ENCODE peak calls at places on chromosome 18, in nine cellular contexts. One of them, this sample, is unnamed.

GRCh38 chr18:12231040-12231882 is 22.9 kb upstream of the CIDEA start:
- DNase-seq in ovary: no peak
- DNase-seq in choroid plexus epithelial cell: no peak
- DNase-seq in OCI-LY7: no peak
- DNase-seq in brain microvascular endothelial cell: no peak
- DNase-seq in bronchial epithelial cell: no peak
- DNase-seq in HL-60: no peak
- DNase-seq in CD8-positive, alpha-beta T cell: no peak
- DNase-seq in NB4: no peak
- DNase-seq in this sample: no peak

GRCh38 chr18:59340312-59340711 is 18.8 kb downstream of the LMAN1 start:
- DNase-seq in bronchial epithelial cell: no peak
- DNase-seq in OCI-LY7: no peak
- DNase-seq in CD8-positive, alpha-beta T cell: no peak
- DNase-seq in choroid plexus epithelial cell: no peak
- DNase-seq in HL-60: no peak
- DNase-seq in NB4: no peak
- DNase-seq in ovary: no peak
- DNase-seq in brain microvascular endothelial cell: no peak
- DNase-seq in this sample: no peak

GRCh38 chr18:67651438-67651837 is 134.9 kb upstream of the DSEL start:
- DNase-seq in bronchial epithelial cell: no peak
- DNase-seq in brain microvascular endothelial cell: no peak
- DNase-seq in CD8-positive, alpha-beta T cell: no peak
- DNase-seq in choroid plexus epithelial cell: no peak
- DNase-seq in OCI-LY7: no peak
- DNase-seq in NB4: no peak
- DNase-seq in HL-60: no peak
- DNase-seq in ovary: no peak
- DNase-seq in this sample: no peak

GRCh38 chr18:5417342-5417741 is 121.8 kb upstream of the ZBTB14 start:
- DNase-seq in bronchial epithelial cell: no peak
- DNase-seq in ovary: no peak
- DNase-seq in NB4: peak; percentile 59
- DNase-seq in OCI-LY7: peak; percentile 14
- DNase-seq in choroid plexus epithelial cell: peak; percentile 68
- DNase-seq in CD8-positive, alpha-beta T cell: no peak
- DNase-seq in HL-60: peak; percentile 32
- DNase-seq in brain microvascular endothelial cell: no peak
- DNase-seq in this sample: no peak

GRCh38 chr18:47246027-47246971 is 5.2 kb downstream of the SKOR2 start:
- DNase-seq in brain microvascular endothelial cell: no peak
- DNase-seq in OCI-LY7: no peak
- DNase-seq in bronchial epithelial cell: no peak
- DNase-seq in CD8-positive, alpha-beta T cell: no peak
- DNase-seq in choroid plexus epithelial cell: no peak
- DNase-seq in HL-60: no peak
- DNase-seq in ovary: no peak
- DNase-seq in NB4: no peak
- DNase-seq in this sample: no peak

GRCh38 chr18:66640431-66640830 is 36.5 kb upstream of the CDH19 start:
- DNase-seq in NB4: peak; percentile 2
- DNase-seq in OCI-LY7: no peak
- DNase-seq in CD8-positive, alpha-beta T cell: no peak
- DNase-seq in brain microvascular endothelial cell: peak; percentile 58
- DNase-seq in bronchial epithelial cell: peak; percentile 58
- DNase-seq in choroid plexus epithelial cell: peak; percentile 27
- DNase-seq in ovary: no peak
- DNase-seq in HL-60: peak; percentile 11
- DNase-seq in this sample: no peak

GRCh38 chr18:6509417-6510198 is 94.9 kb upstream of the L3MBTL4 start:
- DNase-seq in choroid plexus epithelial cell: peak; percentile 48
- DNase-seq in ovary: no peak
- DNase-seq in HL-60: no peak
- DNase-seq in OCI-LY7: no peak
- DNase-seq in bronchial epithelial cell: peak; percentile 22
- DNase-seq in brain microvascular endothelial cell: no peak
- DNase-seq in NB4: no peak
- DNase-seq in CD8-positive, alpha-beta T cell: no peak
- DNase-seq in this sample: peak; percentile 5

GRCh38 chr18:37545461-37545860 is 20.1 kb downstream of the CELF4 start:
- DNase-seq in brain microvascular endothelial cell: no peak
- DNase-seq in CD8-positive, alpha-beta T cell: no peak
- DNase-seq in OCI-LY7: no peak
- DNase-seq in NB4: no peak
- DNase-seq in ovary: no peak
- DNase-seq in HL-60: no peak
- DNase-seq in bronchial epithelial cell: no peak
- DNase-seq in choroid plexus epithelial cell: no peak
- DNase-seq in this sample: no peak

GRCh38 chr18:57927511-57927910 is 116.5 kb upstream of the NEDD4L start:
- DNase-seq in HL-60: no peak
- DNase-seq in choroid plexus epithelial cell: no peak
- DNase-seq in NB4: no peak
- DNase-seq in ovary: no peak
- DNase-seq in OCI-LY7: no peak
- DNase-seq in bronchial epithelial cell: no peak
- DNase-seq in brain microvascular endothelial cell: no peak
- DNase-seq in CD8-positive, alpha-beta T cell: no peak
- DNase-seq in this sample: no peak

GRCh38 chr18:77208969-77209368 is 40.7 kb upstream of the GALR1 start:
- DNase-seq in HL-60: peak; percentile 23
- DNase-seq in bronchial epithelial cell: no peak
- DNase-seq in ovary: no peak
- DNase-seq in choroid plexus epithelial cell: peak; percentile 79
- DNase-seq in brain microvascular endothelial cell: peak; percentile 82
- DNase-seq in CD8-positive, alpha-beta T cell: peak; percentile 22
- DNase-seq in NB4: peak; percentile 76
- DNase-seq in OCI-LY7: peak; percentile 12
- DNase-seq in this sample: peak; percentile 70

GRCh38 chr18:13635046-13635445 is 91.3 kb downstream of the FAM210A start:
- DNase-seq in NB4: no peak
- DNase-seq in ovary: no peak
- DNase-seq in OCI-LY7: no peak
- DNase-seq in brain microvascular endothelial cell: no peak
- DNase-seq in bronchial epithelial cell: no peak
- DNase-seq in HL-60: no peak
- DNase-seq in CD8-positive, alpha-beta T cell: no peak
- DNase-seq in choroid plexus epithelial cell: no peak
- DNase-seq in this sample: no peak

GRCh38 chr18:59927246-59927825 is 27.5 kb downstream of the PMAIP1 start:
- DNase-seq in NB4: no peak
- DNase-seq in ovary: no peak
- DNase-seq in HL-60: no peak
- DNase-seq in brain microvascular endothelial cell: no peak
- DNase-seq in bronchial epithelial cell: peak; percentile 98
- DNase-seq in CD8-positive, alpha-beta T cell: no peak
- DNase-seq in OCI-LY7: no peak
- DNase-seq in choroid plexus epithelial cell: peak; percentile 53
- DNase-seq in this sample: peak; percentile 96

GRCh38 chr18:24428709-24429108 is 2.2 kb downstream of the IMPACT start:
- DNase-seq in NB4: no peak
- DNase-seq in ovary: no peak
- DNase-seq in brain microvascular endothelial cell: no peak
- DNase-seq in choroid plexus epithelial cell: no peak
- DNase-seq in bronchial epithelial cell: peak; percentile 26
- DNase-seq in HL-60: no peak
- DNase-seq in CD8-positive, alpha-beta T cell: no peak
- DNase-seq in OCI-LY7: no peak
- DNase-seq in this sample: no peak

GRCh38 chr18:63570721-63571120 is 16.4 kb upstream of the SERPINB13 start:
- DNase-seq in NB4: no peak
- DNase-seq in ovary: no peak
- DNase-seq in bronchial epithelial cell: no peak
- DNase-seq in OCI-LY7: no peak
- DNase-seq in CD8-positive, alpha-beta T cell: no peak
- DNase-seq in brain microvascular endothelial cell: no peak
- DNase-seq in choroid plexus epithelial cell: no peak
- DNase-seq in HL-60: no peak
- DNase-seq in this sample: no peak

GRCh38 chr18:13502585-13502984 is 223.8 kb downstream of the FAM210A start:
- DNase-seq in bronchial epithelial cell: no peak
- DNase-seq in HL-60: no peak
- DNase-seq in ovary: no peak
- DNase-seq in OCI-LY7: no peak
- DNase-seq in NB4: no peak
- DNase-seq in CD8-positive, alpha-beta T cell: no peak
- DNase-seq in choroid plexus epithelial cell: no peak
- DNase-seq in brain microvascular endothelial cell: no peak
- DNase-seq in this sample: no peak

GRCh38 chr18:11051462-11051861 is 97.9 kb downstream of the PIEZO2 start:
- DNase-seq in NB4: no peak
- DNase-seq in choroid plexus epithelial cell: no peak
- DNase-seq in CD8-positive, alpha-beta T cell: no peak
- DNase-seq in brain microvascular endothelial cell: no peak
- DNase-seq in ovary: no peak
- DNase-seq in HL-60: no peak
- DNase-seq in OCI-LY7: no peak
- DNase-seq in bronchial epithelial cell: no peak
- DNase-seq in this sample: no peak

GRCh38 chr18:43248610-43249249 is 28.6 kb downstream of the SYT4 start:
- DNase-seq in choroid plexus epithelial cell: no peak
- DNase-seq in NB4: no peak
- DNase-seq in OCI-LY7: no peak
- DNase-seq in brain microvascular endothelial cell: no peak
- DNase-seq in bronchial epithelial cell: no peak
- DNase-seq in CD8-positive, alpha-beta T cell: no peak
- DNase-seq in ovary: no peak
- DNase-seq in HL-60: no peak
- DNase-seq in this sample: no peak
- H3K4me3 ChIP-seq in choroid plexus epithelial cell: no peak overlapping the region
- H3K4me3 ChIP-seq in NB4: no peak overlapping the region
- H3K4me3 ChIP-seq in OCI-LY7: no peak overlapping the region
- H3K4me3 ChIP-seq in brain microvascular endothelial cell: no peak overlapping the region
- H3K4me3 ChIP-seq in bronchial epithelial cell: no peak overlapping the region
- H3K4me3 ChIP-seq in CD8-positive, alpha-beta T cell: no peak overlapping the region
- H3K4me3 ChIP-seq in ovary: no peak overlapping the region
- H3K4me3 ChIP-seq in HL-60: no peak overlapping the region
- H3K4me3 ChIP-seq in this sample: no peak overlapping the region

DNA sequence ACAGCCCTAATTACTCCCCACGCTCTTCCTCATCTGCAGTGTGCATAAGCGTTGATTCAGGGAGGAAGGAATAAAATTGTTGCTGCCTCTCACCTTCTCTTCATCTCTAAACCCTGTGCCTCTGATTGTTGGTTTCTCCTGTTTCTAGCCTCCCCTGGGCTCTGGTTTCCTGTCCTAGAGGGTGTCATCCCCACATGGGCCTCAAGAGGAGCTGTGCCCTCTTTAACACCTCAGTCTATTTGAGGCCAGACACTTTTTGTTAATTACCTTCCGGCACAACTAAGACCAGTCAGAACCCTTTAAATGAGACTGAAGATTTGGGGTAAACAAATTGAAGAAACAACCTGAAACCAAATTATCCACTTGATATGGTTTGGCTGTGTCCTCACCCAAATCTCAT is 9.7 kb downstream of the CTAGE1 start:
- DNase-seq in NB4: no peak
- DNase-seq in ovary: no peak
- DNase-seq in CD8-positive, alpha-beta T cell: no peak
- DNase-seq in bronchial epithelial cell: no peak
- DNase-seq in choroid plexus epithelial cell: no peak
- DNase-seq in HL-60: no peak
- DNase-seq in brain microvascular endothelial cell: no peak
- DNase-seq in OCI-LY7: peak; percentile 1
- DNase-seq in this sample: no peak
- TF ChIP-seq CTCF in NB4: no peak
- TF ChIP-seq CTCF in ovary: no peak
- TF ChIP-seq CTCF in CD8-positive, alpha-beta T cell: no peak
- TF ChIP-seq CTCF in bronchial epithelial cell: no peak
- TF ChIP-seq CTCF in choroid plexus epithelial cell: peak; percentile 33
- TF ChIP-seq CTCF in HL-60: no peak
- TF ChIP-seq CTCF in brain microvascular endothelial cell: peak; percentile 44
- TF ChIP-seq CTCF in OCI-LY7: peak; percentile 41
- TF ChIP-seq CTCF in this sample: peak; percentile 7

DNA sequence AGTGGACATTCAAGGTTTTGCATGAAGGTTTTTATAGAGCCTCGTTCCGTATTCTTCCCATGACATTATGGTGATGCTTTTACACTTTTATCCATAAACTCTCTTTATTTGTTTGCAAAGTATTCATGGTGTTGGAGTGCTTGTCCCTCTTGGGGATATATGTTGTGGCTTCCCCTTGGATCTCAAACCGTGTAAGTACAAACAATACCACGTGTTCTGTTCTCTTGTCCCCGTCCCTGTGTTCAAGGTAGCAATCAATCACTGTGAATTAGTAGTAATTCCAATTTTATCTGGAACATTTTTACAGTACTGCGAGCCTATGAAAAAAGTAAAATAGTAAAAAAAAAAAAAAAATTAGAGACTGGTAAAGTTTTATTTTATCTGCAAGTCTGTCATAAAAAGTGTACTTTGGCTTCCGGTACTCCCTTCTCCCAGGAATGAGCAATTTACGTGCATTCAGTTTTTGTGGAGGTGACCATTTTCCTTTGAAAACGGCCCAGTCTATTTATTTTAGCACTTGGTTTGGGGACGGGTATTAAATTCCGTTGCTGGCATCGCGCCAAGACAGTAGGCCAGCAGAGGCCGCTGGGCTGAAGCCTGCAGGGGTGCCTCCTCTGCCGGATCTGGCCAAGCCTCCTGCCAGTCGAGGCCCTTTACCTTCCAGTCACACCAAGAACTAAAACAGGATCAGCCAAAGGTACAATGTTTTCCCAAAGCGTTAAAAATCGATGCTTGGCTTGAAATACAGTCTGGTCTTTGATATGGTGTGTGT is 175.7 kb downstream of the SOCS6 start:
- DNase-seq in ovary: peak; percentile 58
- DNase-seq in CD8-positive, alpha-beta T cell: peak; percentile 8
- DNase-seq in bronchial epithelial cell: peak; percentile 46
- DNase-seq in OCI-LY7: no peak
- DNase-seq in choroid plexus epithelial cell: peak; percentile 75
- DNase-seq in brain microvascular endothelial cell: peak; percentile 54
- DNase-seq in NB4: peak; percentile 89
- DNase-seq in HL-60: peak; percentile 38
- DNase-seq in this sample: peak; percentile 59
- H3K4me3 ChIP-seq in ovary: no peak overlapping the region
- H3K4me3 ChIP-seq in CD8-positive, alpha-beta T cell: peak overlapping the region; percentile 45
- H3K4me3 ChIP-seq in bronchial epithelial cell: peak overlapping the region; percentile 18
- H3K4me3 ChIP-seq in OCI-LY7: no peak overlapping the region
- H3K4me3 ChIP-seq in choroid plexus epithelial cell: peak overlapping the region; percentile 45
- H3K4me3 ChIP-seq in brain microvascular endothelial cell: peak overlapping the region; percentile 46
- H3K4me3 ChIP-seq in NB4: peak overlapping the region; percentile 47
- H3K4me3 ChIP-seq in HL-60: peak overlapping the region; percentile 25
- H3K4me3 ChIP-seq in this sample: peak overlapping the region; percentile 44

DNA sequence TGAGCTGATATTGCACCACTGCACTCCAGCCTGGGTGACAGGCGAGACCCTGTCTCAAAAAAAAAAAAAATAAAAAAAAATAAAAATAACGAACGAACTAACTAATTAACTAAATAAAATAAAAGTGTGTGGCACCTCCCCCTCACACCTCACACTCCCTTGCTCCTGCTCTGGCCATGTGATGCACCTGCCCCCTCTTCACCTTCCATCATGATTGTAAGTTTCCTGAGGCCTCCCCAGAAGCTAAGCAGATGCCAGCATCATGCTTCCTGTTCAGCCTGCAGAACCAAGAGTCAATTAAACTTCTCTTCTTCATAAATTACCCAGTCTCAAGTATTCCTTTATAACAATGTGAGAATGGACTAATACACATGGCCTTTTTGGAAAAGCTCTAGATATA is 232.1 kb downstream of the TGIF1 start:
- DNase-seq in OCI-LY7: no peak
- DNase-seq in ovary: no peak
- DNase-seq in choroid plexus epithelial cell: no peak
- DNase-seq in NB4: no peak
- DNase-seq in HL-60: no peak
- DNase-seq in CD8-positive, alpha-beta T cell: no peak
- DNase-seq in brain microvascular endothelial cell: no peak
- DNase-seq in bronchial epithelial cell: no peak
- DNase-seq in this sample: no peak
- TF ChIP-seq CTCF in OCI-LY7: no peak
- TF ChIP-seq CTCF in ovary: no peak
- TF ChIP-seq CTCF in choroid plexus epithelial cell: no peak
- TF ChIP-seq CTCF in NB4: no peak
- TF ChIP-seq CTCF in HL-60: no peak
- TF ChIP-seq CTCF in CD8-positive, alpha-beta T cell: no peak
- TF ChIP-seq CTCF in brain microvascular endothelial cell: no peak
- TF ChIP-seq CTCF in bronchial epithelial cell: no peak
- TF ChIP-seq CTCF in this sample: no peak